ENCODE peak calls at places on chromosomes 1 and 21, in seven cellular contexts. U, F, O, B, P, J and T are unnamed samples.

GRCh38 chr1:239587066-239587465 is 200.7 kb downstream of the CHRM3 start:
- DNase-seq in J (peak; percentile 1), O (no peak), F (no peak), P (peak; percentile 3), U (no peak), B (no peak), T (no peak)

GRCh38 chr21:34907783-34908423 is 141.2 kb downstream of the RUNX1 start:
- DNase-seq in B (no peak), U (no peak), O (no peak), P (no peak), F (no peak), J (no peak), T (no peak)

GRCh38 chr21:18840239-18840638 is 436.7 kb upstream of the TMPRSS15 start:
- DNase-seq in P (no peak), F (no peak), O (no peak), U (no peak), J (no peak), B (no peak), T (no peak)

GRCh38 chr1:218426343-218426657 is 81.2 kb downstream of the TGFB2 start:
- DNase-seq in B (peak; percentile 86), O (no peak), P (no peak), U (no peak), J (no peak), F (no peak), T (no peak)

GRCh38 chr1:230594374-230594773 is 47.9 kb upstream of the COG2 start:
- DNase-seq in P (no peak), U (no peak), B (no peak), F (no peak), J (no peak), O (no peak), T (no peak)

GRCh38 chr1:244049142-244049968 is 1.7 kb upstream of the ZBTB18 start:
- DNase-seq in F (peak; percentile 81), B (no peak), P (peak; percentile 53), U (no peak), O (peak; percentile 45), J (peak; percentile 51), T (peak; percentile 34)

GRCh38 chr1:168260393-168260792 is 20.3 kb upstream of the TBX19 start:
- DNase-seq in F (no peak), U (no peak), J (no peak), O (no peak), P (no peak), B (no peak), T (no peak)

GRCh38 chr1:16298653-16299052 is 53.6 kb downstream of the FBXO42 start:
- DNase-seq in O (no peak), U (no peak), P (no peak), F (no peak), B (no peak), J (no peak), T (no peak)

GRCh38 chr1:166730299-166730888 is 108.9 kb upstream of the POGK start:
- DNase-seq in P (no peak), J (no peak), B (peak; percentile 74), O (no peak), F (no peak), U (no peak), T (no peak)

GRCh38 chr1:2276803-2277580 is 48.9 kb downstream of the SKI start:
- DNase-seq in P (no peak), J (no peak), U (no peak), O (no peak), B (no peak), F (no peak), T (no peak)

GRCh38 chr1:205396972-205397616 is 24.8 kb downstream of the LEMD1 start:
- DNase-seq in O (peak; percentile 28), P (peak; percentile 6), J (peak; percentile 4), U (peak; percentile 21), B (peak; percentile 52), F (no peak), T (no peak)

GRCh38 chr1:201274616-201275265 is 8.6 kb upstream of the PKP1 start:
- DNase-seq in F (no peak), U (no peak), O (no peak), J (no peak), P (no peak), B (no peak), T (no peak)

GRCh38 chr1:40389871-40390560 is 16.5 kb downstream of the SMAP2 start:
- DNase-seq in O (no peak), J (no peak), F (no peak), U (no peak), B (no peak), P (no peak), T (no peak)

GRCh38 chr1:203702130-203702577 is 62.8 kb upstream of the LAX1 start:
- DNase-seq in B (peak; percentile 37), P (peak; percentile 34), J (peak; percentile 48), O (peak; percentile 60), F (no peak), U (peak; percentile 35), T (peak; percentile 29)

GRCh38 chr1:199226163-199226562 is 587.3 kb downstream of the PTPRC start:
- DNase-seq in O (no peak), J (no peak), B (peak; percentile 72), F (no peak), P (no peak), U (no peak), T (no peak)

GRCh38 chr1:223273511-223273910 is 90.5 kb downstream of the SUSD4 start:
- DNase-seq in P (no peak), B (no peak), U (no peak), J (no peak), F (no peak), O (no peak), T (no peak)

GRCh38 chr1:47252369-47252768 is 20.3 kb upstream of the TAL1 start:
- DNase-seq in J (no peak), P (no peak), O (no peak), B (no peak), U (no peak), F (no peak), T (no peak)

GRCh38 chr1:21295545-21295944 is 5.3 kb upstream of the ECE1 start:
- DNase-seq in P (no peak), B (no peak), O (no peak), F (no peak), J (no peak), U (no peak), T (no peak)

GRCh38 chr1:224704409-224704735 is 88.3 kb downstream of the CNIH3 start:
- DNase-seq in B (no peak), J (no peak), F (no peak), U (no peak), O (no peak), P (no peak), T (no peak)

GRCh38 chr21:42174173-42174572 is 44.8 kb upstream of the ABCG1 start:
- DNase-seq in B (no peak), J (no peak), P (no peak), U (no peak), F (no peak), O (no peak), T (no peak)

GRCh38 chr1:173661271-173661670 is 8.4 kb downstream of the ANKRD45 start:
- DNase-seq in F (no peak), O (no peak), J (no peak), B (no peak), U (no peak), P (no peak), T (no peak)

GRCh38 chr1:118650084-118650807 is 337.9 kb downstream of the TBX15 start:
- DNase-seq in P (no peak), J (no peak), U (no peak), F (no peak), O (no peak), B (no peak), T (no peak)

GRCh38 chr1:44714944-44715571 is 15.9 kb downstream of the RNU5D-1 start:
- DNase-seq in U (no peak), P (peak; percentile 51), F (no peak), O (peak; percentile 73), J (peak; percentile 56), B (peak; percentile 66), T (no peak)

GRCh38 chr1:213163278-213163711 is 112.3 kb downstream of the RPS6KC1 start:
- DNase-seq in F (no peak), J (no peak), B (no peak), U (no peak), O (no peak), P (no peak), T (no peak)

GRCh38 chr1:227621211-227621610 is 57.9 kb downstream of the ZNF678 start:
- DNase-seq in F (no peak), J (no peak), B (no peak), O (no peak), P (no peak), U (no peak), T (no peak)
- H3K9me3 ChIP-seq in F (peaks cover 13% of the 10 kb centered on the region), J (peaks cover 91% of the 10 kb centered on the region), B (peaks cover 8% of the 10 kb centered on the region), O (no peaks in the 10 kb centered on the region), P (peaks cover 20% of the 10 kb centered on the region), U (peaks cover 2% of the 10 kb centered on the region), T (peaks cover 18% of the 10 kb centered on the region)

GRCh38 chr21:45522986-45523385 is 19.3 kb downstream of the SLC19A1 start:
- DNase-seq in F (peak; percentile 34), O (no peak), P (no peak), U (no peak), J (no peak), B (no peak), T (no peak)
- H3K9me3 ChIP-seq in F (no peaks in the 10 kb centered on the region), O (no peaks in the 10 kb centered on the region), P (peaks cover 8% of the 10 kb centered on the region), U (no peaks in the 10 kb centered on the region), J (peaks cover 28% of the 10 kb centered on the region), B (peaks cover 5% of the 10 kb centered on the region), T (no peaks in the 10 kb centered on the region)

GRCh38 chr1:152640351-152640750 is 17.4 kb upstream of the LCE3A start:
- DNase-seq in J (no peak), O (no peak), B (no peak), P (no peak), U (no peak), F (no peak), T (no peak)
- H3K9me3 ChIP-seq in J (no peaks in the 10 kb centered on the region), O (no peaks in the 10 kb centered on the region), B (no peaks in the 10 kb centered on the region), P (no peaks in the 10 kb centered on the region), U (no peaks in the 10 kb centered on the region), F (peaks cover 5% of the 10 kb centered on the region), T (peaks cover 2% of the 10 kb centered on the region)

GRCh38 chr1:247189981-247190798 is 18.4 kb upstream of the ZNF124 start:
- DNase-seq in F (no peak), U (no peak), O (no peak), P (no peak), J (no peak), B (no peak), T (no peak)

DNA sequence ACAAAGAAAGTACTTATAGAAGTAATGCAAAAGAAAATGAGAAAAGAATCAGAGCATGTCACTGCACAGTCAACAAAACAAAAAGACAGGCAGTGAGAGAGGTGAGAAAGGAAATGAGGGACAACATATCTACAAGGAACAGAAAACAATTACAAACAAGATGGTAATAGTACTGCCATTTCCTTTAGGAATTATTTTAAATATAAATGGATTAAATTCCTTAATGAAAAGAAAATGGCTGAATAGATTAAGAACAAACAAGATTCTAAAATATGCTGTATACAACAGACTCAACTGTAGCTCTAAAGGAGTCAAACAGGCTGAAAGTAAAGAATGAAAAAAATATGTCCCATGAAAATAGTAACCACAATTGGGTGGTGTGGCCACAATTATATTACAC is 22.1 kb upstream of the ZNF124 start:
- DNase-seq in B (no peak), P (no peak), F (no peak), U (no peak), O (no peak), J (no peak), T (no peak)
- H3K9me3 ChIP-seq in B (peaks cover 41% of the 10 kb centered on the region), P (peaks cover 22% of the 10 kb centered on the region), F (no peaks in the 10 kb centered on the region), U (peaks cover 5% of the 10 kb centered on the region), O (no peaks in the 10 kb centered on the region), J (peaks cover 90% of the 10 kb centered on the region), T (peaks cover 18% of the 10 kb centered on the region)